ENCODE peak calls at places on chromosomes 5 and 9, in nine cellular contexts. J, I, H, T, Z, X, F, R and D are unnamed samples.

GRCh38 chr5:124841829-124842712 is 95.6 kb upstream of the ZNF608 start:
- DNase-seq in J (peak), I (peak), H (no peak), T (no peak), Z (peak), X (peak), F (no peak), R (no peak), D (no peak)

GRCh38 chr9:14652729-14653377 is 40.4 kb downstream of the ZDHHC21 start:
- DNase-seq in J (peak), I (no peak), H (no peak), T (no peak), Z (peak), X (peak), F (peak), R (no peak), D (no peak)

GRCh38 chr5:158957196-158957595 is 142.5 kb downstream of the EBF1 start:
- DNase-seq in J (no peak), I (no peak), H (no peak), T (no peak), Z (no peak), X (no peak), F (no peak), R (no peak), D (no peak)

GRCh38 chr5:88836195-88836838 is 46.7 kb downstream of the MEF2C start:
- DNase-seq in J (no peak), I (no peak), H (peak), T (no peak), Z (no peak), X (no peak), F (no peak), R (no peak), D (no peak)

GRCh38 chr9:74662616-74663015 is 165.5 kb downstream of the RORB start:
- DNase-seq in J (no peak), I (no peak), H (no peak), T (no peak), Z (no peak), X (no peak), F (no peak), R (no peak), D (no peak)

GRCh38 chr9:89926167-89926566 is 321.4 kb downstream of the GADD45G start:
- DNase-seq in J (no peak), I (no peak), H (no peak), T (no peak), Z (no peak), X (no peak), F (no peak), R (no peak), D (no peak)

GRCh38 chr5:74865293-74865798 is 841 bp downstream of the FAM169A start:
- DNase-seq in J (no peak), I (no peak), H (no peak), T (no peak), Z (peak), X (no peak), F (no peak), R (no peak), D (no peak)

GRCh38 chr5:14400085-14400484 is 181.5 kb upstream of the OTULINL start:
- DNase-seq in J (no peak), I (no peak), H (no peak), T (no peak), Z (peak), X (peak), F (peak), R (peak), D (no peak)

GRCh38 chr9:72305102-72305546 is 59.9 kb downstream of the ZFAND5 start:
- DNase-seq in J (no peak), I (peak), H (no peak), T (no peak), Z (no peak), X (peak), F (peak), R (no peak), D (no peak)

GRCh38 chr5:61638476-61638875 is 306.4 kb downstream of the ZSWIM6 start:
- DNase-seq in J (no peak), I (no peak), H (no peak), T (no peak), Z (no peak), X (no peak), F (no peak), R (no peak), D (no peak)

GRCh38 chr5:40413747-40414146 is 266.0 kb upstream of the PTGER4 start:
- DNase-seq in J (no peak), I (no peak), H (no peak), T (no peak), Z (peak), X (peak), F (no peak), R (peak), D (no peak)

GRCh38 chr5:131765261-131765660 is 31.6 kb downstream of the FNIP1 start:
- DNase-seq in J (no peak), I (no peak), H (no peak), T (no peak), Z (no peak), X (no peak), F (no peak), R (no peak), D (no peak)

GRCh38 chr5:106306313-106307028 is 1364.3 kb downstream of the EFNA5 start:
- DNase-seq in J (no peak), I (no peak), H (no peak), T (no peak), Z (no peak), X (no peak), F (no peak), R (no peak), D (no peak)

GRCh38 chr9:117704024-117704575 is at the start of gene TLR4:
- DNase-seq in J (no peak), I (peak), H (peak), T (no peak), Z (peak), X (peak), F (peak), R (peak), D (no peak)

GRCh38 chr5:61256474-61256873 is 75.6 kb upstream of the ZSWIM6 start:
- DNase-seq in J (no peak), I (no peak), H (no peak), T (no peak), Z (peak), X (no peak), F (no peak), R (no peak), D (no peak)